ENCODE peak calls at places on chromosomes 12 and 14, in ten cellular contexts. B is spleen, Y is right lobe of liver, G is ovary, I is upper lobe of left lung, Z is tibial nerve, Q is K562, M is IMR-90, N is suprapubic skin, V is heart left ventricle. C is an unnamed sample.

GRCh38 chr12:50533203-50533584 is 28.4 kb downstream of the DIP2B start:
- DNase-seq in N (no peak), I (no peak), Q (no peak), Y (no peak), V (no peak), M (no peak), B (no peak), G (no peak), Z (no peak), C (no peak)

GRCh38 chr12:54522213-54522612 is 24.7 kb downstream of the NCKAP1L start:
- DNase-seq in I (no peak), Z (no peak), Y (no peak), N (no peak), M (no peak), V (no peak), G (no peak), B (no peak), Q (no peak), C (no peak)

GRCh38 chr12:58547217-58547616 is 373.1 kb downstream of the LRIG3 start:
- DNase-seq in N (no peak), G (no peak), Q (no peak), I (no peak), Y (no peak), V (no peak), M (no peak), Z (no peak), B (no peak), C (no peak)

GRCh38 chr14:72420749-72421452 is 473.0 kb downstream of the DPF3 start:
- DNase-seq in B (no peak), Z (peak; percentile 93), Y (peak; percentile 64), M (peak; percentile 49), Q (peak; percentile 65), G (peak; percentile 78), I (peak; percentile 47), V (peak; percentile 63), N (peak; percentile 82), C (peak; percentile 74)

GRCh38 chr12:52487211-52487610 is 5.8 kb downstream of the KRT6A start:
- DNase-seq in Z (no peak), M (no peak), Y (no peak), N (no peak), G (no peak), I (no peak), B (no peak), Q (no peak), V (no peak), C (no peak)

GRCh38 chr12:111405856-111406473 is at the start of gene SH2B3:
- DNase-seq in V (no peak), Q (peak; percentile 68), G (peak; percentile 77), Y (peak; percentile 71), Z (no peak), N (no peak), I (no peak), B (no peak), M (peak; percentile 48), C (no peak)

GRCh38 chr12:40655451-40655850 is 36.8 kb upstream of the CNTN1 start:
- DNase-seq in Q (no peak), Z (no peak), Y (no peak), G (no peak), B (no peak), M (no peak), N (no peak), V (no peak), I (no peak), C (no peak)

GRCh38 chr12:2374092-2374740 is 321.4 kb downstream of the CACNA1C start:
- DNase-seq in V (no peak), M (peak; percentile 10), N (no peak), B (no peak), I (no peak), Y (no peak), Z (no peak), Q (no peak), G (no peak), C (no peak)

GRCh38 chr14:77272261-77272660 is 1.3 kb upstream of the NGB start:
- DNase-seq in Y (no peak), I (no peak), Q (no peak), G (no peak), M (no peak), V (no peak), N (no peak), B (peak; percentile 19), Z (no peak), C (no peak)

GRCh38 chr12:69240625-69240984 is 1.2 kb downstream of the CPSF6 start:
- DNase-seq in Q (no peak), V (no peak), N (no peak), G (no peak), Z (no peak), M (peak; percentile 11), B (no peak), I (no peak), Y (no peak), C (no peak)

GRCh38 chr12:87270894-87271293 is 758.3 kb downstream of the C12orf50 start:
- DNase-seq in I (no peak), Y (no peak), N (no peak), B (no peak), M (peak; percentile 68), G (no peak), Q (no peak), V (no peak), Z (no peak), C (no peak)

GRCh38 chr14:105165134-105165704 is 3.4 kb downstream of the JAG2 start:
- DNase-seq in N (no peak), I (no peak), G (no peak), B (no peak), Z (no peak), V (no peak), Y (no peak), Q (no peak), M (no peak), C (peak; percentile 32)

GRCh38 chr14:99941211-99941610 is 124.0 kb upstream of the EVL start:
- DNase-seq in V (no peak), Z (no peak), N (no peak), M (no peak), G (no peak), Q (no peak), Y (no peak), I (no peak), B (no peak), C (no peak)

GRCh38 chr12:57097554-57097835 is 8.6 kb downstream of the NAB2 start:
- DNase-seq in N (no peak), M (no peak), Q (peak; percentile 11), B (no peak), V (no peak), G (no peak), I (no peak), Y (no peak), Z (no peak), C (no peak)

GRCh38 chr12:57094194-57095160 is 5.6 kb downstream of the NAB2 start:
- DNase-seq in Y (no peak), N (peak; percentile 60), Z (no peak), Q (no peak), B (no peak), M (no peak), V (no peak), G (no peak), I (no peak), C (no peak)

GRCh38 chr12:57096748-57097553 is 8.0 kb downstream of the NAB2 start:
- DNase-seq in Q (peak; percentile 7), G (no peak), N (no peak), B (no peak), Z (no peak), Y (no peak), M (no peak), I (no peak), V (no peak), C (no peak)

GRCh38 chr12:57095440-57095839 is 6.5 kb downstream of the NAB2 start:
- DNase-seq in N (no peak), Q (peak; percentile 9), Z (no peak), Y (no peak), B (no peak), I (no peak), G (no peak), V (no peak), M (no peak), C (no peak)

GRCh38 chr12:57096099-57096572 is 7.2 kb downstream of the NAB2 start:
- DNase-seq in Q (peak; percentile 19), G (no peak), M (no peak), I (no peak), B (no peak), Y (no peak), V (no peak), N (no peak), Z (no peak), C (no peak)
- TF ChIP-seq POLR2A in Q (peak; percentile 55), G (no peak), M (peak; percentile 9), I (no peak), B (no peak), Y (no peak), V (no peak), N (no peak), Z (no peak), C (no peak)

GRCh38 chr12:93786669-93787397 is 109.7 kb downstream of the CRADD start:
- DNase-seq in B (no peak), M (no peak), G (no peak), N (no peak), Y (no peak), Q (no peak), Z (no peak), V (no peak), I (no peak), C (no peak)
- H3K27ac ChIP-seq in B (no peak overlapping the region), M (peak overlapping the region; percentile 52), G (no peak overlapping the region), N (no peak overlapping the region), Y (peak overlapping the region; percentile 33), Q (no peak overlapping the region), Z (peak overlapping the region; percentile 85), V (peak overlapping the region; percentile 79), I (no peak overlapping the region), C (peak overlapping the region; percentile 72)

GRCh38 chr12:63779498-63780481 is at the start of gene RXYLT1:
- DNase-seq in B (peak; percentile 96), I (peak; percentile 85), V (peak; percentile 90), N (peak; percentile 91), Z (peak; percentile 76), M (peak; percentile 67), G (peak; percentile 87), Y (peak; percentile 92), Q (peak; percentile 96), C (peak; percentile 90)
- TF ChIP-seq POLR2A in B (no peak), I (peak; percentile 46), V (peak; percentile 88), N (peak; percentile 67), Z (peak; percentile 31), M (peak; percentile 84), G (peak; percentile 77), Y (peak; percentile 84), Q (peak; percentile 87), C (peak; percentile 64)

GRCh38 chr14:61742383-61742782 is 19.8 kb upstream of the SNAPC1 start:
- DNase-seq in V (no peak), B (no peak), M (no peak), G (no peak), Z (no peak), I (no peak), Q (no peak), Y (no peak), N (no peak), C (no peak)

GRCh38 chr14:61736751-61737150 is 25.5 kb upstream of the SNAPC1 start:
- DNase-seq in Q (no peak), Z (no peak), G (no peak), B (no peak), V (no peak), I (no peak), M (peak; percentile 37), Y (no peak), N (no peak), C (no peak)

GRCh38 chr14:61744239-61744638 is 18.0 kb upstream of the SNAPC1 start:
- DNase-seq in V (no peak), B (no peak), G (no peak), M (no peak), I (no peak), Y (no peak), Z (no peak), Q (no peak), N (no peak), C (no peak)

GRCh38 chr14:61737913-61738312 is 24.3 kb upstream of the SNAPC1 start:
- DNase-seq in N (no peak), Q (no peak), B (no peak), V (no peak), I (no peak), M (no peak), G (no peak), Y (no peak), Z (no peak), C (no peak)

GRCh38 chr14:61739133-61739532 is 23.1 kb upstream of the SNAPC1 start:
- DNase-seq in Y (no peak), I (no peak), G (no peak), M (no peak), V (no peak), N (no peak), Z (no peak), Q (no peak), B (no peak), C (no peak)
- H3K27ac ChIP-seq in Y (no peak overlapping the region), I (no peak overlapping the region), G (no peak overlapping the region), M (no peak overlapping the region), V (peak overlapping the region; percentile 56), N (no peak overlapping the region), Z (no peak overlapping the region), Q (no peak overlapping the region), B (no peak overlapping the region), C (no peak overlapping the region)

C was measured in transverse colon.